ENCODE peak calls at places on chromosome 7, in seven cellular contexts. One of them, this sample, is unnamed.
A peak's percentile ranks its signal among the peaks of the same experiment; 100 is the strongest.

GRCh38 chr7:69683002-69683401 is 84.7 kb downstream of the AUTS2 start:
- DNase-seq in fibroblast of lung: no peak
- DNase-seq in A673: no peak
- DNase-seq in CD8-positive, alpha-beta memory T cell: no peak
- DNase-seq in foreskin fibroblast: no peak
- DNase-seq in tibial nerve: no peak
- DNase-seq in aorta: no peak
- DNase-seq in this sample: no peak

GRCh38 chr7:28332031-28332430 is 80.3 kb upstream of the CREB5 start:
- DNase-seq in fibroblast of lung: no peak
- DNase-seq in A673: no peak
- DNase-seq in CD8-positive, alpha-beta memory T cell: no peak
- DNase-seq in foreskin fibroblast: no peak
- DNase-seq in tibial nerve: no peak
- DNase-seq in aorta: no peak
- DNase-seq in this sample: no peak

GRCh38 chr7:21850531-21851285 is 95.0 kb downstream of the CDCA7L start:
- DNase-seq in fibroblast of lung: peak; percentile 34
- DNase-seq in A673: peak; percentile 70
- DNase-seq in CD8-positive, alpha-beta memory T cell: no peak
- DNase-seq in foreskin fibroblast: peak; percentile 7
- DNase-seq in tibial nerve: no peak
- DNase-seq in aorta: no peak
- DNase-seq in this sample: no peak

GRCh38 chr7:27709137-27710075 is 30.6 kb upstream of the TAX1BP1 start:
- DNase-seq in fibroblast of lung: peak; percentile 72
- DNase-seq in A673: no peak
- DNase-seq in CD8-positive, alpha-beta memory T cell: no peak
- DNase-seq in foreskin fibroblast: peak; percentile 82
- DNase-seq in tibial nerve: no peak
- DNase-seq in aorta: no peak
- DNase-seq in this sample: no peak

GRCh38 chr7:32427769-32428291 is 62.4 kb downstream of the LSM5 start:
- DNase-seq in fibroblast of lung: peak; percentile 79
- DNase-seq in A673: peak; percentile 89
- DNase-seq in CD8-positive, alpha-beta memory T cell: peak; percentile 19
- DNase-seq in foreskin fibroblast: peak; percentile 65
- DNase-seq in tibial nerve: peak; percentile 28
- DNase-seq in aorta: peak; percentile 90
- DNase-seq in this sample: peak; percentile 65

GRCh38 chr7:157041004-157041403 is 30.5 kb upstream of the MNX1 start:
- DNase-seq in fibroblast of lung: no peak
- DNase-seq in A673: no peak
- DNase-seq in CD8-positive, alpha-beta memory T cell: no peak
- DNase-seq in foreskin fibroblast: no peak
- DNase-seq in tibial nerve: no peak
- DNase-seq in aorta: no peak
- DNase-seq in this sample: no peak

GRCh38 chr7:102983602-102984001 is 70.8 kb downstream of the LRRC17 start:
- DNase-seq in fibroblast of lung: peak; percentile 55
- DNase-seq in A673: no peak
- DNase-seq in CD8-positive, alpha-beta memory T cell: no peak
- DNase-seq in foreskin fibroblast: no peak
- DNase-seq in tibial nerve: no peak
- DNase-seq in aorta: no peak
- DNase-seq in this sample: no peak

GRCh38 chr7:9711259-9711658 is 1262.4 kb upstream of the PHF14 start:
- DNase-seq in fibroblast of lung: no peak
- DNase-seq in A673: no peak
- DNase-seq in CD8-positive, alpha-beta memory T cell: no peak
- DNase-seq in foreskin fibroblast: no peak
- DNase-seq in tibial nerve: no peak
- DNase-seq in aorta: no peak
- DNase-seq in this sample: no peak

GRCh38 chr7:85094046-85094720 is 92.7 kb downstream of the SEMA3D start:
- DNase-seq in fibroblast of lung: peak; percentile 55
- DNase-seq in A673: no peak
- DNase-seq in CD8-positive, alpha-beta memory T cell: no peak
- DNase-seq in foreskin fibroblast: no peak
- DNase-seq in tibial nerve: peak; percentile 50
- DNase-seq in aorta: no peak
- DNase-seq in this sample: no peak

GRCh38 chr7:44988718-44989117 is 9.9 kb upstream of the MYO1G start:
- DNase-seq in fibroblast of lung: no peak
- DNase-seq in A673: no peak
- DNase-seq in CD8-positive, alpha-beta memory T cell: no peak
- DNase-seq in foreskin fibroblast: no peak
- DNase-seq in tibial nerve: no peak
- DNase-seq in aorta: no peak
- DNase-seq in this sample: no peak

GRCh38 chr7:91248996-91249395 is 15.2 kb upstream of the FZD1 start:
- DNase-seq in fibroblast of lung: peak; percentile 29
- DNase-seq in A673: peak; percentile 66
- DNase-seq in CD8-positive, alpha-beta memory T cell: no peak
- DNase-seq in foreskin fibroblast: no peak
- DNase-seq in tibial nerve: no peak
- DNase-seq in aorta: no peak
- DNase-seq in this sample: no peak

GRCh38 chr7:151109094-151110048 is 23.1 kb downstream of the AGAP3 start:
- DNase-seq in fibroblast of lung: no peak
- DNase-seq in A673: no peak
- DNase-seq in CD8-positive, alpha-beta memory T cell: no peak
- DNase-seq in foreskin fibroblast: no peak
- DNase-seq in tibial nerve: peak; percentile 32
- DNase-seq in aorta: no peak
- DNase-seq in this sample: no peak

GRCh38 chr7:108824840-108825540 is 255.3 kb downstream of the DNAJB9 start:
- DNase-seq in fibroblast of lung: peak; percentile 90
- DNase-seq in A673: peak; percentile 91
- DNase-seq in CD8-positive, alpha-beta memory T cell: no peak
- DNase-seq in foreskin fibroblast: peak; percentile 28
- DNase-seq in tibial nerve: no peak
- DNase-seq in aorta: peak; percentile 75
- DNase-seq in this sample: no peak

GRCh38 chr7:22482476-22482875 is 17.5 kb downstream of the STEAP1B start:
- DNase-seq in fibroblast of lung: no peak
- DNase-seq in A673: no peak
- DNase-seq in CD8-positive, alpha-beta memory T cell: no peak
- DNase-seq in foreskin fibroblast: peak; percentile 59
- DNase-seq in tibial nerve: no peak
- DNase-seq in aorta: no peak
- DNase-seq in this sample: no peak

GRCh38 chr7:92944633-92945032 is 108.3 kb upstream of the CDK6 start:
- DNase-seq in fibroblast of lung: peak; percentile 11
- DNase-seq in A673: no peak
- DNase-seq in CD8-positive, alpha-beta memory T cell: no peak
- DNase-seq in foreskin fibroblast: peak; percentile 6
- DNase-seq in tibial nerve: no peak
- DNase-seq in aorta: no peak
- DNase-seq in this sample: no peak

GRCh38 chr7:137936509-137937201 is 65.2 kb downstream of the CREB3L2 start:
- DNase-seq in fibroblast of lung: no peak
- DNase-seq in A673: no peak
- DNase-seq in CD8-positive, alpha-beta memory T cell: no peak
- DNase-seq in foreskin fibroblast: no peak
- DNase-seq in tibial nerve: no peak
- DNase-seq in aorta: no peak
- DNase-seq in this sample: no peak

GRCh38 chr7:112484671-112485097 is 3.9 kb downstream of the LSMEM1 start:
- DNase-seq in fibroblast of lung: peak; percentile 97
- DNase-seq in A673: peak; percentile 23
- DNase-seq in CD8-positive, alpha-beta memory T cell: no peak
- DNase-seq in foreskin fibroblast: peak; percentile 94
- DNase-seq in tibial nerve: no peak
- DNase-seq in aorta: peak; percentile 80
- DNase-seq in this sample: peak; percentile 9

GRCh38 chr7:37488163-37488759 is 39.6 kb upstream of the ELMO1 start:
- DNase-seq in fibroblast of lung: peak; percentile 5
- DNase-seq in A673: no peak
- DNase-seq in CD8-positive, alpha-beta memory T cell: no peak
- DNase-seq in foreskin fibroblast: peak; percentile 1
- DNase-seq in tibial nerve: no peak
- DNase-seq in aorta: no peak
- DNase-seq in this sample: no peak

DNA sequence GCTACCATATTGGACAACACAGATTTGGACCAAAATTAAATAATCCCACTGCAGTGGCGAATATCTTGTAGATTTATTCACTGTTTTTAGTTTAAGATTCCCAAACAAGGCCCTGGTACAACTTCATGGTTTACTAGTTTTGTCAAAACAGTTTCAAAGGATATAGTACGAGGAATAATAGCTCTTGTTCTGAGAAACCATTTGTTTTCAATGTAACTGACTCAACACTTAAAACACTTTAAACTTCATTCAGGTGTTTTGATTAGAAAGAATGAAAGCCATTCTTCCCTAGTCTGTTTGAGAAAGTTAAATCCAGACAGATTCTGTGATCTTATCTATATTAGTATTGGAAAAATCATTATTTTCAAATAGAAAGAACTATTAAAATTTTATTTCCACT is 276.4 kb upstream of the MKLN1 start:
- DNase-seq in fibroblast of lung: no peak
- DNase-seq in A673: no peak
- DNase-seq in CD8-positive, alpha-beta memory T cell: no peak
- DNase-seq in foreskin fibroblast: no peak
- DNase-seq in tibial nerve: no peak
- DNase-seq in aorta: no peak
- DNase-seq in this sample: no peak
- H3K4me3 ChIP-seq in fibroblast of lung: no peak overlapping the region
- H3K4me3 ChIP-seq in A673: no peak overlapping the region
- H3K4me3 ChIP-seq in CD8-positive, alpha-beta memory T cell: no peak overlapping the region
- H3K4me3 ChIP-seq in foreskin fibroblast: no peak overlapping the region
- H3K4me3 ChIP-seq in tibial nerve: no peak overlapping the region
- H3K4me3 ChIP-seq in aorta: no peak overlapping the region
- H3K4me3 ChIP-seq in this sample: no peak overlapping the region

GRCh38 chr7:1156782-1157535 is 3.0 kb downstream of the ZFAND2A start:
- DNase-seq in fibroblast of lung: peak; percentile 47
- DNase-seq in A673: no peak
- DNase-seq in CD8-positive, alpha-beta memory T cell: no peak
- DNase-seq in foreskin fibroblast: peak; percentile 37
- DNase-seq in tibial nerve: no peak
- DNase-seq in aorta: no peak
- DNase-seq in this sample: no peak

GRCh38 chr7:1160665-1161010 is 642 bp upstream of the ZFAND2A start:
- DNase-seq in fibroblast of lung: no peak
- DNase-seq in A673: no peak
- DNase-seq in CD8-positive, alpha-beta memory T cell: no peak
- DNase-seq in foreskin fibroblast: no peak
- DNase-seq in tibial nerve: no peak
- DNase-seq in aorta: no peak
- DNase-seq in this sample: no peak

GRCh38 chr7:1154172-1154739 is 5.7 kb downstream of the ZFAND2A start:
- DNase-seq in fibroblast of lung: no peak
- DNase-seq in A673: no peak
- DNase-seq in CD8-positive, alpha-beta memory T cell: no peak
- DNase-seq in foreskin fibroblast: no peak
- DNase-seq in tibial nerve: no peak
- DNase-seq in aorta: no peak
- DNase-seq in this sample: no peak

GRCh38 chr7:1159933-1160664 is at the start of gene ZFAND2A:
- DNase-seq in fibroblast of lung: peak; percentile 97
- DNase-seq in A673: peak; percentile 98
- DNase-seq in CD8-positive, alpha-beta memory T cell: peak; percentile 99
- DNase-seq in foreskin fibroblast: peak; percentile 98
- DNase-seq in tibial nerve: peak; percentile 98
- DNase-seq in aorta: peak; percentile 100
- DNase-seq in this sample: peak; percentile 90

GRCh38 chr7:1158203-1159126 is 1.5 kb downstream of the ZFAND2A start:
- DNase-seq in fibroblast of lung: no peak
- DNase-seq in A673: no peak
- DNase-seq in CD8-positive, alpha-beta memory T cell: no peak
- DNase-seq in foreskin fibroblast: no peak
- DNase-seq in tibial nerve: no peak
- DNase-seq in aorta: no peak
- DNase-seq in this sample: no peak
- H3K4me3 ChIP-seq in fibroblast of lung: peak overlapping the region; percentile 97
- H3K4me3 ChIP-seq in A673: peak overlapping the region; percentile 79
- H3K4me3 ChIP-seq in CD8-positive, alpha-beta memory T cell: peak overlapping the region; percentile 62
- H3K4me3 ChIP-seq in foreskin fibroblast: peak overlapping the region; percentile 100
- H3K4me3 ChIP-seq in tibial nerve: peak overlapping the region; percentile 68
- H3K4me3 ChIP-seq in aorta: peak overlapping the region; percentile 55
- H3K4me3 ChIP-seq in this sample: peak overlapping the region; percentile 98

GRCh38 chr7:80078882-80079281 is 55.7 kb upstream of the GNAI1 start:
- DNase-seq in fibroblast of lung: no peak
- DNase-seq in A673: peak; percentile 25
- DNase-seq in CD8-positive, alpha-beta memory T cell: no peak
- DNase-seq in foreskin fibroblast: no peak
- DNase-seq in tibial nerve: no peak
- DNase-seq in aorta: no peak
- DNase-seq in this sample: no peak

GRCh38 chr7:80082214-80082613 is 52.4 kb upstream of the GNAI1 start:
- DNase-seq in fibroblast of lung: no peak
- DNase-seq in A673: no peak
- DNase-seq in CD8-positive, alpha-beta memory T cell: no peak
- DNase-seq in foreskin fibroblast: no peak
- DNase-seq in tibial nerve: no peak
- DNase-seq in aorta: no peak
- DNase-seq in this sample: no peak

DNA sequence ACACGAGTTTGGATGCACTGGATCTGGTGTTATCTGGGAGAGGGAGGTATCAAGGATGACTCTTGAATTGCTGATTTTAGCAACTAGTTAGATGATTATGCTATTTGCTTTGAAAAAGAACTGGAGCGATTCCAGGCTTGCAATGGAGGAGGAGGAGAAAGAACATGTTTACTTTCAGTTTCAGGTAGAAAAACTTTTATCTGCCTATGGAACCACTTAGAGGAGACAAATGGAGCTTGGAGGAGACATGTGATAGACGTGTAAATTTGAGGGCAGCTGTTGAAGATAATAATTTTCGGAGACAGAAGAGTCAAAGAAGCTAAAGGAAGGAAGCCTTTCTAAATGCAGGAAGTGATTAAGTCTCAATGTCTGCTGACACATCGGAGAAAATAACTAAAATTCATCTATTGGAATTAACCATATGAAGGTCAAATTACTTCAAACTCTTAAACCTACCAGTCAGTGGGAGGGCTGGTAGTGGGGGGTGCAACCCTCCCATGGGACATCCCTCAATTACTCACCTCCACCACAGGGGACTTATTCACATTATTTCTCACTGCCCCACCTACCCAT is 56.4 kb upstream of the GNAI1 start:
- DNase-seq in fibroblast of lung: peak; percentile 37
- DNase-seq in A673: peak; percentile 86
- DNase-seq in CD8-positive, alpha-beta memory T cell: no peak
- DNase-seq in foreskin fibroblast: peak; percentile 37
- DNase-seq in tibial nerve: no peak
- DNase-seq in aorta: no peak
- DNase-seq in this sample: no peak
- H3K4me3 ChIP-seq in fibroblast of lung: peak overlapping the region; percentile 1
- H3K4me3 ChIP-seq in A673: peak overlapping the region; percentile 27
- H3K4me3 ChIP-seq in CD8-positive, alpha-beta memory T cell: peak overlapping the region; percentile 11
- H3K4me3 ChIP-seq in foreskin fibroblast: peak overlapping the region; percentile 12
- H3K4me3 ChIP-seq in tibial nerve: peak overlapping the region; percentile 37
- H3K4me3 ChIP-seq in aorta: no peak overlapping the region
- H3K4me3 ChIP-seq in this sample: no peak overlapping the region

DNA sequence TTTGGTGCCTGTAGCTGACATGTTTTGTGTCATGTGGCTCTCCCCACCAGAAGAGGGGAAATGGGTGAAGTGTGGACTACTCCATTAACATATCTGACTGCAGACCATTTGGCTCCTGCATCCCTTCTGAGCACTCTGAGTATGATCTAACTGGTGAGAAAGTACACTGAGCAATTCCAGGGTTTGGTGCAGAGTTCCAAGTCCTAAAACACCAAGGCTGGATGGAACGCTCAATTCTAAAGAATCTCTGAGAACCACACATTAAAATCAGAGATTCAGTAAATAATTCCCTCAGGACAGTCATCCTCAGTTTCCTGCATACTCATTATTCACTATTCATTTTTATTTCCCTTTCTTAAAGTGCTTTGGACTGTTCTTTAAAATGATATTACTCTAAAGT is 22.8 kb upstream of the OSBPL3 start:
- DNase-seq in fibroblast of lung: no peak
- DNase-seq in A673: no peak
- DNase-seq in CD8-positive, alpha-beta memory T cell: no peak
- DNase-seq in foreskin fibroblast: peak; percentile 33
- DNase-seq in tibial nerve: no peak
- DNase-seq in aorta: no peak
- DNase-seq in this sample: no peak
- H3K4me3 ChIP-seq in fibroblast of lung: no peak overlapping the region
- H3K4me3 ChIP-seq in A673: no peak overlapping the region
- H3K4me3 ChIP-seq in CD8-positive, alpha-beta memory T cell: no peak overlapping the region
- H3K4me3 ChIP-seq in foreskin fibroblast: no peak overlapping the region
- H3K4me3 ChIP-seq in tibial nerve: no peak overlapping the region
- H3K4me3 ChIP-seq in aorta: no peak overlapping the region
- H3K4me3 ChIP-seq in this sample: no peak overlapping the region